ENCODE peak calls at places on chromosomes 7 and 10, in nine cellular contexts. Y is bronchial epithelial cell, C is EH, K is nephron progenitor cell, J is ascending aorta, N is transverse colon, M is endothelial cell of umbilical vein, W is left ventricle myocardium superior, I is Daoy. D is an unnamed sample.

GRCh38 chr7:135645296-135645904 is 16.9 kb upstream of the STMP1 start:
- DNase-seq in Y (peak), C (peak), I (peak), W (no peak), J (no peak), M (peak), N (no peak), K (no peak), D (no peak)

GRCh38 chr10:83990126-83990525 is 149.2 kb upstream of the GHITM start:
- DNase-seq in M (no peak), C (no peak), W (no peak), J (no peak), K (no peak), Y (no peak), I (no peak), N (peak), D (no peak)

GRCh38 chr10:78752708-78753107 is 316.1 kb upstream of the ZMIZ1 start:
- DNase-seq in I (no peak), Y (no peak), M (no peak), C (peak), J (no peak), W (no peak), K (no peak), N (no peak), D (no peak)

GRCh38 chr10:64115913-64116643 is 594.9 kb downstream of the REEP3 start:
- DNase-seq in K (peak), C (peak), I (no peak), W (no peak), J (no peak), M (peak), N (peak), Y (peak), D (peak)

GRCh38 chr7:103929808-103930415 is 59.5 kb downstream of the RELN start:
- DNase-seq in J (no peak), Y (no peak), N (no peak), M (no peak), I (peak), W (no peak), C (no peak), K (no peak), D (no peak)

GRCh38 chr10:44864042-44864436 is 47.1 kb upstream of the TMEM72 start:
- DNase-seq in Y (no peak), W (peak), K (no peak), I (no peak), J (no peak), C (no peak), N (peak), M (peak), D (peak)

GRCh38 chr7:47672966-47673365 is 91.1 kb upstream of the TNS3 start:
- DNase-seq in K (no peak), W (no peak), I (peak), J (no peak), N (no peak), Y (peak), C (peak), M (no peak), D (no peak)

GRCh38 chr10:60943372-60944158 is 420 bp downstream of the RHOBTB1 start:
- DNase-seq in K (peak), W (peak), Y (peak), M (peak), J (peak), I (peak), C (peak), N (peak), D (peak)

GRCh38 chr10:29688230-29688634 is 53.5 kb upstream of the SVIL start:
- DNase-seq in W (no peak), N (no peak), M (peak), J (no peak), I (peak), C (no peak), Y (no peak), K (peak), D (peak)

GRCh38 chr7:142925413-142925812 is 8.1 kb downstream of the TRPV5 start:
- DNase-seq in I (no peak), Y (no peak), C (no peak), N (no peak), W (no peak), K (no peak), J (no peak), M (no peak), D (no peak)

GRCh38 chr10:94103902-94104301 is 110.2 kb downstream of the PLCE1 start:
- DNase-seq in I (peak), J (no peak), W (no peak), K (no peak), C (peak), Y (no peak), M (no peak), N (no peak), D (no peak)

GRCh38 chr10:119315128-119316001 is 108.0 kb downstream of the GRK5 start:
- DNase-seq in K (peak), Y (peak), M (peak), I (peak), N (peak), W (peak), C (peak), J (peak), D (peak)

GRCh38 chr10:129658673-129659072 is 191.6 kb downstream of the MGMT start:
- DNase-seq in J (no peak), N (no peak), W (no peak), C (no peak), I (no peak), Y (no peak), K (no peak), M (no peak), D (no peak)

GRCh38 chr7:143936087-143937009 is 1.3 kb downstream of the OR2F2 start:
- DNase-seq in I (no peak), J (no peak), W (no peak), C (peak), Y (no peak), N (no peak), M (no peak), K (no peak), D (no peak)

GRCh38 chr10:126247454-126247975 is 140.8 kb downstream of the ADAM12 start:
- DNase-seq in N (peak), W (peak), K (no peak), C (peak), I (peak), J (peak), M (peak), Y (peak), D (no peak)

GRCh38 chr7:40147371-40148246 is 12.8 kb downstream of the SUGCT start:
- DNase-seq in Y (no peak), M (no peak), I (peak), J (no peak), N (no peak), C (peak), W (no peak), K (peak), D (no peak)

GRCh38 chr7:143512488-143513340 is 35.0 kb downstream of the TAS2R41 start:
- DNase-seq in J (no peak), C (peak), I (no peak), K (no peak), Y (peak), M (no peak), N (no peak), W (no peak), D (no peak)

GRCh38 chr10:118748041-118748440 is 6.7 kb downstream of the CACUL1 start:
- DNase-seq in C (no peak), K (no peak), J (no peak), Y (no peak), N (no peak), M (no peak), I (no peak), W (no peak), D (no peak)

GRCh38 chr10:106023329-106023728 is 1141.2 kb downstream of the SORCS1 start:
- DNase-seq in I (no peak), Y (no peak), J (no peak), N (no peak), M (no peak), K (no peak), C (no peak), W (no peak), D (no peak)

GRCh38 chr10:30752481-30752881 is 122.9 kb upstream of the LYZL2 start:
- DNase-seq in M (no peak), W (peak), C (no peak), Y (no peak), N (no peak), J (no peak), K (no peak), I (no peak), D (no peak)

GRCh38 chr7:157309990-157310668 is 26.7 kb upstream of the DNAJB6 start:
- DNase-seq in M (peak), N (no peak), W (no peak), J (no peak), Y (peak), C (peak), K (no peak), I (peak), D (no peak)

GRCh38 chr10:11147723-11148122 is 130.1 kb downstream of the CELF2 start:
- DNase-seq in K (no peak), C (no peak), Y (no peak), W (no peak), M (no peak), I (peak), N (no peak), J (no peak), D (no peak)

GRCh38 chr7:143214789-143215679 is 6.8 kb upstream of the TAS2R40 start:
- DNase-seq in W (no peak), N (peak), M (peak), Y (peak), J (no peak), K (peak), C (peak), I (peak), D (peak)

GRCh38 chr7:121023683-121024507 is 35.4 kb downstream of the CPED1 start:
- DNase-seq in I (no peak), M (peak), W (no peak), K (no peak), Y (no peak), C (peak), N (no peak), J (no peak), D (no peak)

GRCh38 chr10:35937538-35937937 is 295.4 kb upstream of the FZD8 start:
- DNase-seq in N (no peak), I (no peak), C (no peak), Y (no peak), M (no peak), J (no peak), W (no peak), K (no peak), D (no peak)

GRCh38 chr10:79586933-79587332 is 23.8 kb upstream of the SFTPA1 start:
- DNase-seq in W (no peak), M (no peak), J (no peak), I (no peak), C (no peak), Y (peak), N (no peak), K (no peak), D (no peak)

GRCh38 chr10:123380491-123381085 is 226.4 kb downstream of the BUB3 start:
- DNase-seq in C (peak), Y (peak), N (no peak), W (no peak), J (no peak), I (no peak), M (no peak), K (no peak), D (no peak)

GRCh38 chr10:81576336-81576735 is 298.7 kb upstream of the NRG3 start:
- DNase-seq in K (no peak), C (no peak), N (no peak), J (no peak), I (no peak), W (no peak), Y (peak), M (no peak), D (no peak)

GRCh38 chr7:81201188-81201587 is 282.3 kb upstream of the SEMA3C start:
- DNase-seq in W (no peak), Y (no peak), M (no peak), I (no peak), N (no peak), K (no peak), J (no peak), C (no peak), D (no peak)

GRCh38 chr7:4045975-4046374 is 636.1 kb upstream of the FOXK1 start:
- DNase-seq in C (no peak), W (no peak), K (no peak), I (no peak), J (no peak), M (no peak), N (no peak), Y (no peak), D (no peak)

GRCh38 chr10:129057856-129058663 is 409.0 kb upstream of the MGMT start:
- DNase-seq in C (no peak), I (peak), J (no peak), N (peak), Y (no peak), M (no peak), K (no peak), W (no peak), D (no peak)

GRCh38 chr7:48298779-48299178 is 127.5 kb downstream of the ABCA13 start:
- DNase-seq in I (peak), N (no peak), K (no peak), W (no peak), C (peak), J (no peak), Y (peak), M (peak), D (no peak)

GRCh38 chr10:71927669-71928592 is 36.3 kb upstream of the CHST3 start:
- DNase-seq in Y (peak), I (no peak), C (peak), K (no peak), W (no peak), J (no peak), N (no peak), M (no peak), D (no peak)

GRCh38 chr7:133786401-133786937 is 340.7 kb upstream of the LRGUK start:
- DNase-seq in C (no peak), W (no peak), K (no peak), M (no peak), Y (no peak), I (no peak), J (no peak), N (no peak), D (no peak)

GRCh38 chr7:149615690-149616270 is 118.2 kb upstream of the ZNF746 start:
- DNase-seq in K (no peak), W (peak), I (no peak), M (no peak), J (no peak), Y (no peak), N (no peak), C (no peak), D (no peak)

GRCh38 chr10:126417220-126417825 is 29.0 kb upstream of the ADAM12 start:
- DNase-seq in Y (no peak), M (no peak), C (peak), N (no peak), W (no peak), K (no peak), J (no peak), I (no peak), D (no peak)

GRCh38 chr7:31497501-31497900 is 16.4 kb upstream of the ITPRID1 start:
- DNase-seq in N (no peak), Y (peak), J (no peak), I (no peak), C (no peak), K (no peak), W (no peak), M (no peak), D (no peak)

GRCh38 chr7:145134377-145134776 is 298.5 kb upstream of the TPK1 start:
- DNase-seq in M (no peak), W (no peak), C (no peak), N (no peak), I (no peak), J (no peak), Y (no peak), K (no peak), D (no peak)

GRCh38 chr10:33661580-33662269 is 327.3 kb upstream of the NRP1 start:
- DNase-seq in W (peak), J (peak), N (peak), I (peak), M (peak), K (no peak), Y (peak), C (peak), D (peak)

D was measured in glutamatergic neuron.